ENCODE peak calls at places on chromosomes 7 and 10, in eight cellular contexts. One of them, this sample, is unnamed.

GRCh38 chr10:125002423-125003145 is 60.7 kb downstream of the ZRANB1 start:
- DNase-seq in SK-N-SH: peak; percentile 27
- DNase-seq in transverse colon: no peak
- DNase-seq in suprapubic skin: peak; percentile 53
- DNase-seq in sigmoid colon: peak; percentile 61
- DNase-seq in GM23338: no peak
- DNase-seq in endothelial cell of umbilical vein: no peak
- DNase-seq in K562: no peak
- DNase-seq in this sample: peak; percentile 22

GRCh38 chr10:100793055-100793454 is 47.7 kb downstream of the PAX2 start:
- DNase-seq in SK-N-SH: no peak
- DNase-seq in transverse colon: no peak
- DNase-seq in suprapubic skin: no peak
- DNase-seq in sigmoid colon: no peak
- DNase-seq in GM23338: peak; percentile 60
- DNase-seq in endothelial cell of umbilical vein: no peak
- DNase-seq in K562: no peak
- DNase-seq in this sample: no peak

GRCh38 chr7:114148779-114149178 is 230.0 kb upstream of the PPP1R3A start:
- DNase-seq in SK-N-SH: no peak
- DNase-seq in transverse colon: no peak
- DNase-seq in suprapubic skin: no peak
- DNase-seq in sigmoid colon: no peak
- DNase-seq in GM23338: no peak
- DNase-seq in endothelial cell of umbilical vein: no peak
- DNase-seq in K562: no peak
- DNase-seq in this sample: no peak

GRCh38 chr7:48289661-48290060 is 118.4 kb downstream of the ABCA13 start:
- DNase-seq in SK-N-SH: no peak
- DNase-seq in transverse colon: no peak
- DNase-seq in suprapubic skin: no peak
- DNase-seq in sigmoid colon: no peak
- DNase-seq in GM23338: no peak
- DNase-seq in endothelial cell of umbilical vein: peak; percentile 4
- DNase-seq in K562: no peak
- DNase-seq in this sample: no peak

GRCh38 chr10:133401500-133401899 is 7.5 kb downstream of the MTG1 start:
- DNase-seq in SK-N-SH: no peak
- DNase-seq in transverse colon: no peak
- DNase-seq in suprapubic skin: peak; percentile 28
- DNase-seq in sigmoid colon: peak; percentile 58
- DNase-seq in GM23338: no peak
- DNase-seq in endothelial cell of umbilical vein: no peak
- DNase-seq in K562: no peak
- DNase-seq in this sample: peak; percentile 22

GRCh38 chr7:151013728-151014497 is 10.4 kb downstream of the ATG9B start:
- DNase-seq in SK-N-SH: peak; percentile 98
- DNase-seq in transverse colon: peak; percentile 81
- DNase-seq in suprapubic skin: peak; percentile 87
- DNase-seq in sigmoid colon: peak; percentile 84
- DNase-seq in GM23338: peak; percentile 99
- DNase-seq in endothelial cell of umbilical vein: no peak
- DNase-seq in K562: no peak
- DNase-seq in this sample: peak; percentile 67

GRCh38 chr7:91850455-91850854 is 30.0 kb downstream of the MTERF1 start:
- DNase-seq in SK-N-SH: no peak
- DNase-seq in transverse colon: no peak
- DNase-seq in suprapubic skin: no peak
- DNase-seq in sigmoid colon: no peak
- DNase-seq in GM23338: no peak
- DNase-seq in endothelial cell of umbilical vein: no peak
- DNase-seq in K562: no peak
- DNase-seq in this sample: no peak

GRCh38 chr7:47688311-47689100 is 106.6 kb upstream of the TNS3 start:
- DNase-seq in SK-N-SH: no peak
- DNase-seq in transverse colon: no peak
- DNase-seq in suprapubic skin: peak; percentile 44
- DNase-seq in sigmoid colon: peak; percentile 69
- DNase-seq in GM23338: no peak
- DNase-seq in endothelial cell of umbilical vein: no peak
- DNase-seq in K562: no peak
- DNase-seq in this sample: no peak

GRCh38 chr7:92404170-92404614 is 43.1 kb upstream of the GATAD1 start:
- DNase-seq in SK-N-SH: no peak
- DNase-seq in transverse colon: no peak
- DNase-seq in suprapubic skin: no peak
- DNase-seq in sigmoid colon: no peak
- DNase-seq in GM23338: peak; percentile 59
- DNase-seq in endothelial cell of umbilical vein: no peak
- DNase-seq in K562: no peak
- DNase-seq in this sample: no peak

GRCh38 chr10:130804778-130805634 is 506.5 kb downstream of the TCERG1L start:
- DNase-seq in SK-N-SH: peak; percentile 7
- DNase-seq in transverse colon: no peak
- DNase-seq in suprapubic skin: no peak
- DNase-seq in sigmoid colon: no peak
- DNase-seq in GM23338: no peak
- DNase-seq in endothelial cell of umbilical vein: no peak
- DNase-seq in K562: no peak
- DNase-seq in this sample: no peak

GRCh38 chr7:106344861-106345260 is 60.1 kb upstream of the NAMPT start:
- DNase-seq in SK-N-SH: no peak
- DNase-seq in transverse colon: no peak
- DNase-seq in suprapubic skin: no peak
- DNase-seq in sigmoid colon: no peak
- DNase-seq in GM23338: no peak
- DNase-seq in endothelial cell of umbilical vein: peak; percentile 23
- DNase-seq in K562: no peak
- DNase-seq in this sample: no peak

GRCh38 chr10:15485684-15486316 is 114.7 kb upstream of the FAM171A1 start:
- DNase-seq in SK-N-SH: no peak
- DNase-seq in transverse colon: no peak
- DNase-seq in suprapubic skin: no peak
- DNase-seq in sigmoid colon: no peak
- DNase-seq in GM23338: no peak
- DNase-seq in endothelial cell of umbilical vein: no peak
- DNase-seq in K562: no peak
- DNase-seq in this sample: no peak

GRCh38 chr7:5234852-5235831 is 45.1 kb downstream of the WIPI2 start:
- DNase-seq in SK-N-SH: no peak
- DNase-seq in transverse colon: peak; percentile 30
- DNase-seq in suprapubic skin: no peak
- DNase-seq in sigmoid colon: no peak
- DNase-seq in GM23338: no peak
- DNase-seq in endothelial cell of umbilical vein: no peak
- DNase-seq in K562: no peak
- DNase-seq in this sample: no peak

GRCh38 chr7:2512179-2512644 is 7.4 kb upstream of the LFNG start:
- DNase-seq in SK-N-SH: no peak
- DNase-seq in transverse colon: peak; percentile 42
- DNase-seq in suprapubic skin: no peak
- DNase-seq in sigmoid colon: no peak
- DNase-seq in GM23338: no peak
- DNase-seq in endothelial cell of umbilical vein: no peak
- DNase-seq in K562: no peak
- DNase-seq in this sample: no peak

GRCh38 chr7:7577888-7578287 is 11.2 kb downstream of the MIOS start:
- DNase-seq in SK-N-SH: no peak
- DNase-seq in transverse colon: no peak
- DNase-seq in suprapubic skin: no peak
- DNase-seq in sigmoid colon: no peak
- DNase-seq in GM23338: no peak
- DNase-seq in endothelial cell of umbilical vein: no peak
- DNase-seq in K562: no peak
- DNase-seq in this sample: no peak

GRCh38 chr7:33905389-33906032 is at the start of gene BMPER:
- DNase-seq in SK-N-SH: peak; percentile 79
- DNase-seq in transverse colon: peak; percentile 13
- DNase-seq in suprapubic skin: no peak
- DNase-seq in sigmoid colon: peak; percentile 73
- DNase-seq in GM23338: peak; percentile 89
- DNase-seq in endothelial cell of umbilical vein: no peak
- DNase-seq in K562: no peak
- DNase-seq in this sample: peak; percentile 49

GRCh38 chr7:156379242-156380070 is 261.1 kb upstream of the RNF32 start:
- DNase-seq in SK-N-SH: no peak
- DNase-seq in transverse colon: no peak
- DNase-seq in suprapubic skin: no peak
- DNase-seq in sigmoid colon: no peak
- DNase-seq in GM23338: no peak
- DNase-seq in endothelial cell of umbilical vein: no peak
- DNase-seq in K562: no peak
- DNase-seq in this sample: no peak

GRCh38 chr7:24966802-24967201 is 13.2 kb downstream of the OSBPL3 start:
- DNase-seq in SK-N-SH: no peak
- DNase-seq in transverse colon: no peak
- DNase-seq in suprapubic skin: no peak
- DNase-seq in sigmoid colon: no peak
- DNase-seq in GM23338: no peak
- DNase-seq in endothelial cell of umbilical vein: no peak
- DNase-seq in K562: no peak
- DNase-seq in this sample: no peak

GRCh38 chr10:119288574-119289001 is 81.2 kb downstream of the GRK5 start:
- DNase-seq in SK-N-SH: no peak
- DNase-seq in transverse colon: no peak
- DNase-seq in suprapubic skin: no peak
- DNase-seq in sigmoid colon: peak; percentile 66
- DNase-seq in GM23338: no peak
- DNase-seq in endothelial cell of umbilical vein: no peak
- DNase-seq in K562: no peak
- DNase-seq in this sample: no peak

GRCh38 chr7:70177166-70177565 is 578.9 kb downstream of the AUTS2 start:
- DNase-seq in SK-N-SH: no peak
- DNase-seq in transverse colon: no peak
- DNase-seq in suprapubic skin: no peak
- DNase-seq in sigmoid colon: no peak
- DNase-seq in GM23338: no peak
- DNase-seq in endothelial cell of umbilical vein: no peak
- DNase-seq in K562: no peak
- DNase-seq in this sample: no peak

GRCh38 chr7:66699998-66700397 is 40.5 kb upstream of the RABGEF1 start:
- DNase-seq in SK-N-SH: no peak
- DNase-seq in transverse colon: peak; percentile 25
- DNase-seq in suprapubic skin: no peak
- DNase-seq in sigmoid colon: no peak
- DNase-seq in GM23338: no peak
- DNase-seq in endothelial cell of umbilical vein: no peak
- DNase-seq in K562: no peak
- DNase-seq in this sample: no peak
- H3K27ac ChIP-seq in SK-N-SH: no peak overlapping the region
- H3K27ac ChIP-seq in transverse colon: peak overlapping the region; percentile 46
- H3K27ac ChIP-seq in suprapubic skin: no peak overlapping the region
- H3K27ac ChIP-seq in sigmoid colon: peak overlapping the region; percentile 78
- H3K27ac ChIP-seq in GM23338: no peak overlapping the region
- H3K27ac ChIP-seq in endothelial cell of umbilical vein: no peak overlapping the region
- H3K27ac ChIP-seq in K562: no peak overlapping the region
- H3K27ac ChIP-seq in this sample: peak overlapping the region; percentile 31

GRCh38 chr10:110356628-110357245 is 52.0 kb upstream of the SMNDC1 start:
- DNase-seq in SK-N-SH: no peak
- DNase-seq in transverse colon: peak; percentile 80
- DNase-seq in suprapubic skin: no peak
- DNase-seq in sigmoid colon: no peak
- DNase-seq in GM23338: no peak
- DNase-seq in endothelial cell of umbilical vein: no peak
- DNase-seq in K562: no peak
- DNase-seq in this sample: peak; percentile 51
- TF ChIP-seq POLR2AphosphoS5 in SK-N-SH: no peak
- TF ChIP-seq POLR2AphosphoS5 in transverse colon: no peak
- TF ChIP-seq POLR2AphosphoS5 in suprapubic skin: no peak
- TF ChIP-seq POLR2AphosphoS5 in sigmoid colon: no peak
- TF ChIP-seq POLR2AphosphoS5 in GM23338: no peak
- TF ChIP-seq POLR2AphosphoS5 in endothelial cell of umbilical vein: no peak
- TF ChIP-seq POLR2AphosphoS5 in K562: no peak
- TF ChIP-seq POLR2AphosphoS5 in this sample: peak; percentile 31

DNA sequence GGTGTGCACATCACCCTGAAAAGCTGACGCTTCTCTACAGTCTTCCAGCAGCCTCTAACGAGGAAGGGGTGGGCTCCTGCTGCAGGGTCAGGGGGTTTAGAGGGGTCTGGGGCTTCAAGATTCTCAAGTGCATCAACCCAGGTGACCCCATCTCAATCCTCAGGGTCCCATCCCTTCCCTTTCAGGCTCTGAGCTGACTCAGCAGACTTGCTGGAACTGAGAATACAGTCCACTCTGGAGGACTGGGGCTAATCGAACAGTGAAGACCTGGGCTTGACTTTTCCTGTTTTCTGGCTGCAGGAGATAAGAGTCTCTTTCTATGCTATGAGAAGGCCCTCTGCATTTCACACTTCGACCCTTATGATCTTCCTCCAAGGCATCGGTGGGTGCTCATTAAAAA is 22.3 kb upstream of the NPTX2 start:
- DNase-seq in SK-N-SH: no peak
- DNase-seq in transverse colon: no peak
- DNase-seq in suprapubic skin: no peak
- DNase-seq in sigmoid colon: no peak
- DNase-seq in GM23338: no peak
- DNase-seq in endothelial cell of umbilical vein: no peak
- DNase-seq in K562: no peak
- DNase-seq in this sample: no peak
- H3K27ac ChIP-seq in SK-N-SH: no peak overlapping the region
- H3K27ac ChIP-seq in transverse colon: no peak overlapping the region
- H3K27ac ChIP-seq in suprapubic skin: no peak overlapping the region
- H3K27ac ChIP-seq in sigmoid colon: no peak overlapping the region
- H3K27ac ChIP-seq in GM23338: no peak overlapping the region
- H3K27ac ChIP-seq in endothelial cell of umbilical vein: no peak overlapping the region
- H3K27ac ChIP-seq in K562: no peak overlapping the region
- H3K27ac ChIP-seq in this sample: no peak overlapping the region

GRCh38 chr10:75708060-75708459 is 276.6 kb downstream of the LRMDA start:
- DNase-seq in SK-N-SH: no peak
- DNase-seq in transverse colon: no peak
- DNase-seq in suprapubic skin: no peak
- DNase-seq in sigmoid colon: no peak
- DNase-seq in GM23338: no peak
- DNase-seq in endothelial cell of umbilical vein: no peak
- DNase-seq in K562: no peak
- DNase-seq in this sample: no peak
- TF ChIP-seq POLR2AphosphoS5 in SK-N-SH: no peak
- TF ChIP-seq POLR2AphosphoS5 in transverse colon: no peak
- TF ChIP-seq POLR2AphosphoS5 in suprapubic skin: no peak
- TF ChIP-seq POLR2AphosphoS5 in sigmoid colon: no peak
- TF ChIP-seq POLR2AphosphoS5 in GM23338: no peak
- TF ChIP-seq POLR2AphosphoS5 in endothelial cell of umbilical vein: no peak
- TF ChIP-seq POLR2AphosphoS5 in K562: no peak
- TF ChIP-seq POLR2AphosphoS5 in this sample: no peak

DNA sequence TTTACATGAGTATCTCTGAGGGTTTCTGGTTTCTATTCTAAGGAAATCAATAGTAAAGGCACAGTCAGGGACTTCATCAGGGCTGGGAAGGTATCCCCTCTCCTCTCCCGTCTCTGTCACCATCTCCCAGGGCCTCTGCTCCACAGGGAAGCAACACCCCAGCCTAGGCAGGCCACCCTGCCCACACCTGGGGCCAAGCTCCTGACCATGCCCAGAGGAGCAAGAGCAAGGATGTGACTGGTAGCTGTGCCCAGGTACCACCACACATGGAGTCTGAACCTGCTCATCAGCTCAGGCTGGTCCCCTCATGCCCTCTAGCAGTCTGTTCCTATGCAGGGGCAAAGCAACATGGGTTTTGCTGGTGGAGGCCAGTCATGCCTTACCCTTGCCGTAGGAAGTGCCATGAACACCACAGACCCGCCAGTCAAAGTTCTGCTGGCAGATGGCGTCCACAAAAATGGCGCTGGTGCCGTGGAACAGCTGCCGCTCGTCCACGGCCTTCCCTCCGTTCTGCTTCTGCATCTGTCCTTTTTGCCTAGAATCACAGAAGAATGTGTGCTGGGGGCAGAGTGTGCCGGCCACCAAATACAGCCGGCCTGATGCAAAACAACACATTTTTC is 36.8 kb downstream of the PARP12 start:
- DNase-seq in SK-N-SH: no peak
- DNase-seq in transverse colon: no peak
- DNase-seq in suprapubic skin: no peak
- DNase-seq in sigmoid colon: no peak
- DNase-seq in GM23338: no peak
- DNase-seq in endothelial cell of umbilical vein: no peak
- DNase-seq in K562: no peak
- DNase-seq in this sample: no peak
- H3K27ac ChIP-seq in SK-N-SH: no peak overlapping the region
- H3K27ac ChIP-seq in transverse colon: no peak overlapping the region
- H3K27ac ChIP-seq in suprapubic skin: no peak overlapping the region
- H3K27ac ChIP-seq in sigmoid colon: no peak overlapping the region
- H3K27ac ChIP-seq in GM23338: no peak overlapping the region
- H3K27ac ChIP-seq in endothelial cell of umbilical vein: no peak overlapping the region
- H3K27ac ChIP-seq in K562: no peak overlapping the region
- H3K27ac ChIP-seq in this sample: no peak overlapping the region

This sample was measured in stomach.